ENCODE peak calls at places on chromosomes 6 and 20, in four cellular contexts. Q, H, T and L are unnamed samples.

GRCh38 chr20:14055127-14055742 is 59.9 kb downstream of the MACROD2 start:
- DNase-seq in Q (peak), H (no peak), T (no peak), L (no peak)

GRCh38 chr6:33992191-33992590 is 153.7 kb downstream of the GRM4 start:
- DNase-seq in Q (no peak), H (peak), T (no peak), L (no peak)

GRCh38 chr6:148175511-148176188 is 167.0 kb upstream of the SASH1 start:
- DNase-seq in Q (no peak), H (no peak), T (no peak), L (no peak)

GRCh38 chr20:35601021-35601973 is 14.3 kb upstream of the SPAG4 start:
- DNase-seq in Q (no peak), H (peak), T (peak), L (peak)

GRCh38 chr20:17024513-17025105 is 202.2 kb upstream of the PCSK2 start:
- DNase-seq in Q (no peak), H (no peak), T (no peak), L (no peak)

GRCh38 chr20:2248837-2249236 is 47.0 kb upstream of the TGM3 start:
- DNase-seq in Q (no peak), H (peak), T (no peak), L (no peak)

GRCh38 chr20:878511-879307 is 37.4 kb downstream of the ANGPT4 start:
- DNase-seq in Q (no peak), H (peak), T (no peak), L (no peak)

GRCh38 chr6:116595247-116595646 is 21.0 kb upstream of the RSPH4A start:
- DNase-seq in Q (no peak), H (no peak), T (no peak), L (no peak)

GRCh38 chr6:144768676-144769599 is 483.8 kb downstream of the UTRN start:
- DNase-seq in Q (no peak), H (no peak), T (no peak), L (no peak)

GRCh38 chr6:56787209-56787608 is 144.5 kb upstream of the DST start:
- DNase-seq in Q (no peak), H (no peak), T (no peak), L (no peak)